ENCODE peak calls at places on chromosomes 4 and X, in five cellular contexts. Y is CD8-positive, alpha-beta memory T cell; Q is upper lobe of right lung; E is H9; A is mucosa of descending colon. V is an unnamed sample.
A peak's percentile ranks its signal among the peaks of the same experiment; 100 is the strongest.

GRCh38 chr4:76950052-76950845 is 697 bp downstream of the SEPTIN11 start:
- DNase-seq in Q (peak; percentile 86), E (no peak), A (peak; percentile 87), Y (peak; percentile 40), V (peak; percentile 58)

GRCh38 chr4:101198741-101199339 is 148.5 kb downstream of the PPP3CA start:
- DNase-seq in Y (no peak), A (no peak), E (no peak), Q (no peak), V (no peak)

GRCh38 chr4:77175201-77175610 is 18.2 kb downstream of the CCNG2 start:
- DNase-seq in Y (no peak), A (no peak), Q (no peak), E (peak; percentile 84), V (no peak)

GRCh38 chr4:3437998-3438846 is 3.5 kb upstream of the HGFAC start:
- DNase-seq in Y (no peak), Q (no peak), E (no peak), A (peak; percentile 24), V (no peak)

GRCh38 chrX:47446431-47446830 is 36.6 kb downstream of the ZNF41 start:
- DNase-seq in A (no peak), Y (no peak), E (no peak), Q (no peak), V (no peak)

GRCh38 chr4:7226464-7226863 is 34.1 kb downstream of the SORCS2 start:
- DNase-seq in A (no peak), Q (no peak), E (no peak), Y (no peak), V (no peak)

GRCh38 chr4:108149588-108150380 is 18.9 kb downstream of the LEF1 start:
- DNase-seq in Q (no peak), Y (no peak), E (no peak), A (no peak), V (no peak)

GRCh38 chr4:61541474-61541873 is 341.3 kb downstream of the ADGRL3 start:
- DNase-seq in A (no peak), E (no peak), Q (no peak), Y (no peak), V (no peak)

GRCh38 chr4:155587766-155588165 is 78.9 kb upstream of the GUCY1A1 start:
- DNase-seq in Y (no peak), Q (no peak), A (no peak), E (no peak), V (no peak)

GRCh38 chr4:188819243-188819642 is 680.0 kb downstream of the TRIML1 start:
- DNase-seq in A (no peak), Y (no peak), E (no peak), Q (no peak), V (no peak)

GRCh38 chr4:147842573-147842972 is 110.7 kb downstream of the ARHGAP10 start:
- DNase-seq in E (no peak), A (no peak), Y (no peak), Q (no peak), V (peak; percentile 74)

GRCh38 chr4:88159137-88159725 is 792 bp upstream of the ABCG2 start:
- DNase-seq in A (no peak), Y (no peak), E (peak; percentile 84), Q (peak; percentile 75), V (peak; percentile 4)

GRCh38 chr4:118206627-118207026 is 146.2 kb downstream of the PRSS12 start:
- DNase-seq in Q (no peak), A (no peak), Y (no peak), E (no peak), V (no peak)

GRCh38 chrX:150567645-150568319 is 639 bp upstream of the MTM1 start:
- DNase-seq in A (peak; percentile 50), E (no peak), Q (no peak), Y (no peak), V (no peak)

GRCh38 chrX:56728752-56729151 is 291 bp upstream of the NBDY start:
- DNase-seq in A (peak; percentile 23), E (no peak), Y (no peak), Q (no peak), V (no peak)

GRCh38 chrX:129714581-129714980 is 24.2 kb upstream of the XPNPEP2 start:
- DNase-seq in Y (no peak), A (no peak), Q (no peak), E (peak; percentile 0), V (no peak)

GRCh38 chr4:98516441-98517323 is 141.7 kb downstream of the TSPAN5 start:
- DNase-seq in Q (no peak), A (no peak), Y (no peak), E (no peak), V (no peak)

GRCh38 chrX:53732797-53733196 is 46.3 kb upstream of the HUWE1 start:
- DNase-seq in Q (no peak), Y (no peak), E (no peak), A (no peak), V (no peak)

GRCh38 chr4:55561884-55562283 is 15.2 kb upstream of the CLOCK start:
- DNase-seq in Y (no peak), Q (no peak), A (no peak), E (no peak), V (no peak)

GRCh38 chrX:100413231-100413630 is 3.2 kb upstream of the PCDH19 start:
- DNase-seq in Q (no peak), A (no peak), E (no peak), Y (no peak), V (peak; percentile 26)

GRCh38 chrX:153706799-153707198 is 17.4 kb downstream of the BCAP31 start:
- DNase-seq in Y (no peak), Q (no peak), E (no peak), A (no peak), V (no peak)
- H3K4me1 ChIP-seq in Y (no peaks in the 10 kb centered on the region), Q (no peaks in the 10 kb centered on the region), E (no peaks in the 10 kb centered on the region), A (no peaks in the 10 kb centered on the region), V (no peaks in the 10 kb centered on the region)

GRCh38 chr4:38072578-38072977 is 112.4 kb downstream of the PTTG2 start:
- DNase-seq in Q (no peak), Y (no peak), A (no peak), E (no peak), V (no peak)

GRCh38 chr4:38069271-38069760 is 109.1 kb downstream of the PTTG2 start:
- DNase-seq in E (peak; percentile 65), Q (no peak), A (peak; percentile 78), Y (no peak), V (no peak)

GRCh38 chr4:38075370-38076152 is 115.4 kb downstream of the PTTG2 start:
- DNase-seq in E (no peak), Q (no peak), A (no peak), Y (no peak), V (peak; percentile 58)

GRCh38 chr4:38073596-38074234 is 113.5 kb downstream of the PTTG2 start:
- DNase-seq in A (no peak), Q (no peak), Y (no peak), E (no peak), V (no peak)

DNA sequence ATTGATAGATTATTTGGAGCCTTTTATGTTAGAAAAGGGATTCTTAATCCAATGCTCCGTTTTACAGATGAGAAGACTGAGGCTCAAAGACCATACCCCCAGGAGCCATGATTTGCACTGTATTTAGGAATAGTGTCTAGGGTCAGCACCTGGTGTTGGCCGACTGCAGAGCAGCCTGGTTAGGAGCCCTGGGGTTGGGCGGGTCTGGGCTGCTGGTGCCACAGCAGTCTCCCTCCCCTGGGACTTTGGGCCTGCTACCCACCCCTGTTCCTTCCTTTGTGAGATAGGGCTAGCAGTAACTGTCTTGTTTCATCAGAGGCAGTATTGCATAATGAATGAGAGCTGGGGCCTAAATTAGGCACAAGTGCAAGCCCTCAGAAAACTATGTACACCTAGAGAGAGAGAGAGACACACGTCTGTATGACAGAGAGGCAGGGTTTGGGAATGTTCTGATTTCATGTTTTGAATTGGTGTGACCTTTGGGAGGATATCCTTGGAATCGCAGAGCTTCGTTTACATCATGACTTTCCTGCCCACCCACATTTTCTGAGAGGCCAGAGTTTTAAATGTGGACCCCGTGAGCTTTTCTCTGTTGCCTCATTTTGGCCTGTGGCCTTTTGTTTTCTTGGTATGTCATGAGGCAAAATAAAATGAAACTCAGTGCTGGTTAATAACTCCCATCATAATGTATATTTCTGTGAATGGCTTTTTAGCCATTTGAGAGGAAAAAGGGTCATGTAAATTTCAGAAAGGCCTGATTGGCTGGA is 111.8 kb downstream of the PTTG2 start:
- DNase-seq in A (no peak), E (no peak), Y (no peak), Q (peak; percentile 69), V (peak; percentile 46)
- H3K4me1 ChIP-seq in A (peaks cover 10% of the 10 kb centered on the region), E (no peaks in the 10 kb centered on the region), Y (no peaks in the 10 kb centered on the region), Q (peaks cover 29% of the 10 kb centered on the region), V (peaks cover 34% of the 10 kb centered on the region)

GRCh38 chr4:140025470-140025869 is 128.5 kb downstream of the MAML3 start:
- DNase-seq in E (no peak), A (no peak), Q (no peak), Y (no peak), V (no peak)

GRCh38 chr4:140018931-140019618 is 134.9 kb downstream of the MAML3 start:
- DNase-seq in Q (no peak), Y (no peak), E (no peak), A (no peak), V (no peak)

GRCh38 chr4:140019619-140020367 is 134.2 kb downstream of the MAML3 start:
- DNase-seq in Q (no peak), A (no peak), Y (no peak), E (no peak), V (no peak)

DNA sequence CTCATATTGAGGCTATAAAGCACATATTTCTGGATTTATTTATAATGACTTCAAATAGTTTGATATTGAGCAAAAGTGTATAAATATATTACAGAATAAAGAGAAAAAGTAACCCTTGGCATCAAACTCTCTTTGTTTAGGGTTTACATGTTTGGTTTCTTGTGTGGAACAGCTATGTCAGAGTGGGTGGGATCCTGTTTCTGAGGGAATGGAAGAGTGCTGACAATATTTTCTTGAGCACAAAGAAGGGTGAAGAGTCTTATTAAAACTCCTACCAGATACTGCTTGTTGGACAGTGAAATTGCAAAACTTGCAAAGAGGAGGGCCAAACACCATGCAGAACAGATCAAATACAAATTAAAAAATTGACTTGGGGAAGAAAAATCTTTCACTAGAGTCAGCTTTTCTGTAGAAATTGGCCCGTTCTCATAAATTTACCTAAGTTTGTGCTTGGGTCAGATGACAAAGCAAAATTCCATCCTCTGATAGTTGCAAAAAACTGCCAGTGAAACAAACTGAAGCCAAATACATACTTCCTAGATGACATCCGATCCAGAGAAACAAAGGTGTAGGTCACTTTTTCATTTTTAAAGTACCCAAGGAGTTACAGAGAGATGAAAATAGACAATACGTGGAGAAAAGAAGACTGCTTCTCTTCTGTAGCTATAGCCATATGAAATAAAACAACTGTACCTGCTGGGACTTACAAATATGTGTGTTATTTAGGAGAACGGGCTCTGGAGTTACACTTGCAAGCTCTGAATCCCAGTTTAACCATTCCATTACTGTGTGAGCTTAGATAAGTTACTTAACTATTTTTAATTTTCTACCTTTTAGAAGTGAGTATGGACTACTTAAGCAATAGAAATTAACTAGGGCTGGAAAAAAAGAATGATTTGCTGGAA is 133.3 kb downstream of the MAML3 start:
- DNase-seq in Y (no peak), A (no peak), Q (no peak), E (no peak), V (no peak)
- H3K4me1 ChIP-seq in Y (no peaks in the 10 kb centered on the region), A (peaks cover 29% of the 10 kb centered on the region), Q (peaks cover 13% of the 10 kb centered on the region), E (no peaks in the 10 kb centered on the region), V (peaks cover 28% of the 10 kb centered on the region)

DNA sequence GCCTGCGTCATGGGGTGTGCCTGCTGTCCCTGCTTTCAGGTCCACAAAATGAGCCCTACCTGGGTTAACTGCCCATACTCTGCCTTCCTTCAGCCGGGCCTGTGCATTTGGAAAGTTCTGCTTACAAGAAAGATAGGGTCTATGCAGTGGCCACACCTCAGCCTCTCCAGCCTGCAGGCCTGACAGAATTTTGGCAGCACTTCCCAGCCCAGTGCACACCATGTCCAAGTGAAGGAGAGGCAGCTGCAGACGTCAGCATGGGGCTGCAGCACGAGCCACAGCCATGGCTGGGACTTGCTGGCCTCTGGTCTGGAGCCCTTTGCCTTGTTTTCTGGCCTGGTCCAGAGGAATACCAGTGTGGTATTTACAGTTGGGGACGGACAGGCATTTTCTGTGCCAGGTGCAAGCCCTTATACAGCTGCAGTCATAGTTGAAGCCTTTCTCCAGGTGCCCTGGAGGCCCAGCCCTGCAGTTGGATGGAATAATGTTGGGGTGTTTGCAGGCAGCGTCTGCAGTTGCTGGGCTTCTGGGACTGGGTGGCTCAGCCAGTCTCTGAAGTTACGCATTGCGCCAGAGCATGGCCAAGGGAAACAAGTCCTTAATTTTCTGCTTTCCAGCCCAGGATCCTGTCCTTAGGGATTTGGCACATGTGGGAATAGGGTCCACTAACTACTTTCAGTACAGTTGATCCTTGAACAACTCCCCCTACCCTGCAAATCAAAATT is 26.2 kb downstream of the JADE1 start:
- DNase-seq in Q (peak; percentile 75), Y (no peak), A (no peak), E (no peak), V (peak; percentile 80)
- H3K4me1 ChIP-seq in Q (peaks cover 19% of the 10 kb centered on the region), Y (peaks cover 20% of the 10 kb centered on the region), A (peaks cover 15% of the 10 kb centered on the region), E (peaks cover 14% of the 10 kb centered on the region), V (peaks cover 86% of the 10 kb centered on the region)

V was measured in heart right ventricle.